ENCODE peak calls at places on chromosomes 16 and 17, in four cellular contexts. Z is HepG2, Y is K562, A is GM12878. I is an unnamed sample.

GRCh38 chr16:13791095-13791494 is 128.9 kb upstream of the ERCC4 start:
- DNase-seq in Y (no peak), A (no peak), Z (no peak), I (no peak)

GRCh38 chr16:83954577-83955016 is 1.6 kb downstream of the OSGIN1 start:
- DNase-seq in A (no peak), Z (peak), Y (peak), I (no peak)

GRCh38 chr17:50779747-50780363 is 12.5 kb upstream of the ANKRD40CL start:
- DNase-seq in A (no peak), Z (no peak), Y (no peak), I (no peak)

GRCh38 chr16:89325861-89326471 is 108.5 kb downstream of the ZNF778 start:
- DNase-seq in A (no peak), Y (peak), Z (no peak), I (no peak)

GRCh38 chr17:83186751-83187421 is 107.5 kb downstream of the METRNL start:
- DNase-seq in Y (no peak), Z (no peak), A (no peak), I (no peak)

GRCh38 chr16:14300631-14301149 is 229.6 kb downstream of the MRTFB start:
- DNase-seq in Y (peak), A (no peak), Z (peak), I (peak)

GRCh38 chr17:31479524-31479923 is 88.0 kb downstream of the RAB11FIP4 start:
- DNase-seq in A (no peak), Z (no peak), Y (no peak), I (no peak)

GRCh38 chr16:1044515-1045362 is 27.8 kb upstream of the SSTR5 start:
- DNase-seq in Y (peak), A (no peak), Z (no peak), I (no peak)

GRCh38 chr16:74999208-74999682 is 421 bp downstream of the ZNRF1 start:
- DNase-seq in Z (no peak), A (no peak), Y (peak), I (no peak)

GRCh38 chr16:85617948-85618347 is 4.8 kb downstream of the GSE1 start:
- DNase-seq in Z (no peak), A (no peak), Y (no peak), I (no peak)

GRCh38 chr17:63550816-63551639 is 751 bp downstream of the DCAF7 start:
- DNase-seq in A (no peak), Y (peak), Z (peak), I (peak)

DNA sequence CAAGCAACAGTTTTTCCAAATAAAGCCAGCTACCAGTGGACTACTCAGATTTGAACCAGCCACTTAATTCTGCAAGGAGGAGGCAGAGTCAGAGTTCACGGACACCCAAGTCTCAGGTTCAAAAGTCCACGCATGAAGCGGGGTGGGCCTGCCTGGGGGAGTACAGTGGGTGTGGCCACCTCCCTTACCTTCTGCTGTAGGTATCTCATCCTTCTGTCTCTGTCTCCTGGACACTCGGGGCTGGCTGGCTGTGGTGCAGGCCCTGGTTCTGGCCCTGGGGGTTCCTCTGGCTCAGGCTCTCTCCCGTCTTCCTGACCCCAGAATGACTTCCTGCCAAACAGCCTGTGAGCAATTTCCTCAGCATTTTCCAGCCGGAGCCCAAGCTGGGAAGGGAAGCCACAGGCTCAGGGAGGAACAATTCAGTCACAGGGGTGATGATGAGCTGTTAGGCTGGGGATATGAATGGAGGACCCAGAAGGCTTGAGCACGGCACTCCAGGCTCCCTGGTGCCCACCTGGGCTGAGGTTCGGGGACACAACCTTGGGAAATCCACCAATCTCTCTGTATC is 101.9 kb downstream of the LITAF start:
- DNase-seq in Z (no peak), A (no peak), Y (no peak), I (no peak)
- TF ChIP-seq TARDBP in Z (no peak), A (no peak), Y (no peak), I (no peak)

DNA sequence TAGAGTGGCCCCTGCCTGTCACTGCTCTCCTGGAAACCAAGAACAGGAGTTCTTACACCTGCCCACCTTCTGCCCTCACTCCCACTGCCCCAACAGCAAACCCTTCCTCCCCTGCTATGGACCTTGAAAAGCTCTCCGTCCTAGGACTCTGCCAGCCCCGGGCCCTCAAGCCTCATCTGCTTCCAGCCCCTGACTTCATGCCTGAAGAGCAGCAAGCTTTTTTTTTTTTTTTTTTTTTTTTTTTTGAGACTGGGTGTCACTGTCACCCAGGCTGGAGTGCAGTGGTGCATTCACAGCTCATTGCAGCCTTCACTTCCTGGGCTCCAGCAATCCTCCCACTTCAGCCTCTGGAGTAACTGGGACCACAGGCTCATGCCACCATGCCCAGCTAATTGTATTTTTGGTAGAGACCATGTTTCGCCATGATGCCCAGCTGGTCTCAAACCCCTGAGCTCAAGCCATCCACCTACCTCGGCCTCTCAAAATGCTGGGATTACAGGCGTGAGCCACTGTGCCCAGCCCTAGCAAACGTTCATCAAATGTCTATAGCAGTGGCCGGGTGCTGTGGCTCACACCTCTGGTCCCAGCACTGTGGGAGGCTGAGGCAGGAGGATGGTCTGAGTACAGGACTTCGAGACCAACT is 16.9 kb downstream of the CARHSP1 start:
- DNase-seq in Z (no peak), A (no peak), Y (no peak), I (no peak)
- TF ChIP-seq TARDBP in Z (no peak), A (no peak), Y (no peak), I (no peak)

GRCh38 chr17:44867841-44868240 is 20.2 kb downstream of the HIGD1B start:
- DNase-seq in Y (no peak), A (no peak), Z (no peak), I (no peak)

GRCh38 chr17:44875761-44876160 is 23.5 kb downstream of the EFTUD2 start:
- DNase-seq in Y (no peak), Z (no peak), A (no peak), I (no peak)

GRCh38 chr17:44871546-44871945 is 23.9 kb downstream of the HIGD1B start:
- DNase-seq in Z (no peak), A (no peak), Y (no peak), I (no peak)

GRCh38 chr17:44877121-44877520 is 22.1 kb downstream of the EFTUD2 start:
- DNase-seq in Z (no peak), A (no peak), Y (no peak), I (no peak)

DNA sequence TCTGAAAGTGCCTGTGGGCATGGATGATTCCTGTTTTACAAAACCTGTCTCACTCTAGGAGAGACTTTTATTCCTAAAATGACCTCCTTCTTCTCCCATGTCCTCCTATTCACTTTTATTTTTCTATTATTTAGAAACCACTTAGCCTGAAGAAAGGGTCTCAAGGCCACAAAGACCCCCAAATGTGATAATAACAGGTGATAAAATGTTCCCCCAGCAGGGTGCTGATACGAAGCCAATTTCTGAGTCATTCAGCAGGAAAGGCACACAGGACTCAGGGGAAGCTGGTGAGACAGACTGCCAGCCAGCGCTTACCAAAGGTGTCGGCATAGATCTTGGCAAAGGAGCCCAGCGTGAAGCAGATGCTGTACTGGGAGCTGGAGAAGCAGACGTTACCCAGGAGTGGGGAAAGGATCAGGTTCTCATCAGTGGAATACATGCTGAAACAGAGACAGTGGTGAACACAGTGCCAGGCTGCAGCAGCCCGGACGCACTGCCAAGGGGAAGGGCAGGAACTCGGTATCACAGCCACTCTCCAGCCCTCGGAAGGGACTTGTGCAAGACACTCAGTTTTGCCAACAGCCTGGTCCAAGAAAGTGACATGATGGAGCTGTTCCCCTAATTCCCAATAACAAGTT is 24.6 kb downstream of the HIGD1B start:
- DNase-seq in Y (no peak), Z (no peak), A (no peak), I (no peak)
- TF ChIP-seq TARDBP in Y (no peak), Z (no peak), A (no peak), I (no peak)

DNA sequence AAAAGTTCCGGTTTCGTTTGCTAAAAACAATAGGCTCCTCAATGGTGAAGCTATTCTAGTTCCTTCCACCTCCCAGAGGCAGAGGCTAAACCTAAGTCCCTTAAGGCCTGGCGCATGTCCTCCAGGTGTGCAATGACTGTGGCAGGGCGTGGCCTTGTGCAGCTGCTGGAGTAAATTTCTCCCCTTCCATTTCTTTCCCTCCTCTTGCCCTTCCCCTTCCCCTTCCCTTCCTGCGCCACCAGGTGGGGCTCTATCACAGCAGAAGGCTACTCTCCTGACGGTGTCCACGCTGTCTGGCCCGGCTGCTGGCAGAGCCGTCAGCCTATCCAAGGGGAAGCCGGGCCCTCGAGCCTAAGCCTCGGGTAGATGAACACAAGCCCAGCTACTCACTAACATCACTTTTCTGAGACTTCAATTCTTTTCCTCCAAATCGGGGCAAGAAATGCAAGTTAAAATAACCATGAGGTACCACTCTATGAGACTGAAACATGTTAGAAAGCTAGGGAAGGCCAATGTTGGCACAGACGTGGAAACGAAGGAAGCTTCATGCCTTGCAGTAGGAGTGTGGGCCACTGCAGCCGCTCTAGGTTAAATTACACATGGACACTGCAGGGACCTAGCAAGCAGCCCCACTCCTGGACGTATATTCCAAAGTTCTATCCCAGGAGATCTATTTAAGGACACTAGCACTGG is 34.4 kb downstream of the C16orf78 start:
- DNase-seq in Z (peak), A (peak), Y (peak), I (peak)
- TF ChIP-seq TARDBP in Z (peak), A (no peak), Y (no peak), I (no peak)